ENCODE peak calls at places on chromosomes 16 and 17, in eight cellular contexts. One of them, this sample, is unnamed.

GRCh38 chr16:70749681-70750601 is 51.0 kb downstream of the VAC14 start:
- DNase-seq in NCI-H2081: no peak
- DNase-seq in endodermal cell: peak
- DNase-seq in posterior cingulate gyrus: no peak
- DNase-seq in HTR-8/SVneo: no peak
- DNase-seq in heart right ventricle: peak
- DNase-seq in EL: no peak
- DNase-seq in MV-4-11: no peak
- DNase-seq in this sample: no peak

GRCh38 chr17:27354051-27354490 is 60.2 kb downstream of the WSB1 start:
- DNase-seq in NCI-H2081: no peak
- DNase-seq in endodermal cell: no peak
- DNase-seq in posterior cingulate gyrus: no peak
- DNase-seq in HTR-8/SVneo: no peak
- DNase-seq in heart right ventricle: no peak
- DNase-seq in EL: no peak
- DNase-seq in MV-4-11: no peak
- DNase-seq in this sample: no peak

GRCh38 chr16:14420721-14421488 is 209.2 kb downstream of the PARN start:
- DNase-seq in NCI-H2081: no peak
- DNase-seq in endodermal cell: no peak
- DNase-seq in posterior cingulate gyrus: no peak
- DNase-seq in HTR-8/SVneo: no peak
- DNase-seq in heart right ventricle: no peak
- DNase-seq in EL: no peak
- DNase-seq in MV-4-11: peak
- DNase-seq in this sample: no peak

GRCh38 chr17:36939059-36939943 is 2.0 kb downstream of the LHX1 start:
- DNase-seq in NCI-H2081: no peak
- DNase-seq in endodermal cell: peak
- DNase-seq in posterior cingulate gyrus: no peak
- DNase-seq in HTR-8/SVneo: no peak
- DNase-seq in heart right ventricle: no peak
- DNase-seq in EL: no peak
- DNase-seq in MV-4-11: no peak
- DNase-seq in this sample: no peak

GRCh38 chr17:60641810-60642220 is 35.8 kb upstream of the BCAS3 start:
- DNase-seq in NCI-H2081: peak
- DNase-seq in endodermal cell: peak
- DNase-seq in posterior cingulate gyrus: peak
- DNase-seq in HTR-8/SVneo: peak
- DNase-seq in heart right ventricle: peak
- DNase-seq in EL: peak
- DNase-seq in MV-4-11: peak
- DNase-seq in this sample: peak

GRCh38 chr16:57029161-57030160 is 40.1 kb downstream of the NLRC5 start:
- DNase-seq in NCI-H2081: no peak
- DNase-seq in endodermal cell: no peak
- DNase-seq in posterior cingulate gyrus: no peak
- DNase-seq in HTR-8/SVneo: peak
- DNase-seq in heart right ventricle: no peak
- DNase-seq in EL: peak
- DNase-seq in MV-4-11: no peak
- DNase-seq in this sample: no peak

GRCh38 chr16:86772671-86773338 is 194.5 kb downstream of the FOXL1 start:
- DNase-seq in NCI-H2081: no peak
- DNase-seq in endodermal cell: no peak
- DNase-seq in posterior cingulate gyrus: no peak
- DNase-seq in HTR-8/SVneo: peak
- DNase-seq in heart right ventricle: no peak
- DNase-seq in EL: peak
- DNase-seq in MV-4-11: no peak
- DNase-seq in this sample: no peak

GRCh38 chr16:84553873-84554399 is 49.5 kb upstream of the MEAK7 start:
- DNase-seq in NCI-H2081: no peak
- DNase-seq in endodermal cell: no peak
- DNase-seq in posterior cingulate gyrus: no peak
- DNase-seq in HTR-8/SVneo: no peak
- DNase-seq in heart right ventricle: no peak
- DNase-seq in EL: no peak
- DNase-seq in MV-4-11: peak
- DNase-seq in this sample: no peak

GRCh38 chr16:69554495-69554894 is 11.3 kb upstream of the NFAT5 start:
- DNase-seq in NCI-H2081: no peak
- DNase-seq in endodermal cell: no peak
- DNase-seq in posterior cingulate gyrus: no peak
- DNase-seq in HTR-8/SVneo: no peak
- DNase-seq in heart right ventricle: no peak
- DNase-seq in EL: no peak
- DNase-seq in MV-4-11: peak
- DNase-seq in this sample: no peak

GRCh38 chr16:30567160-30567990 is 4.1 kb downstream of the ZNF688 start:
- DNase-seq in NCI-H2081: no peak
- DNase-seq in endodermal cell: no peak
- DNase-seq in posterior cingulate gyrus: no peak
- DNase-seq in HTR-8/SVneo: no peak
- DNase-seq in heart right ventricle: no peak
- DNase-seq in EL: no peak
- DNase-seq in MV-4-11: no peak
- DNase-seq in this sample: no peak

GRCh38 chr17:59154335-59154720 is 658 bp downstream of the SKA2 start:
- DNase-seq in NCI-H2081: peak
- DNase-seq in endodermal cell: peak
- DNase-seq in posterior cingulate gyrus: peak
- DNase-seq in HTR-8/SVneo: peak
- DNase-seq in heart right ventricle: peak
- DNase-seq in EL: peak
- DNase-seq in MV-4-11: no peak
- DNase-seq in this sample: peak

GRCh38 chr17:67469208-67469980 is 92.3 kb downstream of the PITPNC1 start:
- DNase-seq in NCI-H2081: no peak
- DNase-seq in endodermal cell: peak
- DNase-seq in posterior cingulate gyrus: no peak
- DNase-seq in HTR-8/SVneo: no peak
- DNase-seq in heart right ventricle: no peak
- DNase-seq in EL: no peak
- DNase-seq in MV-4-11: peak
- DNase-seq in this sample: peak

GRCh38 chr17:82845163-82845807 is 5.5 kb upstream of the ZNF750 start:
- DNase-seq in NCI-H2081: no peak
- DNase-seq in endodermal cell: no peak
- DNase-seq in posterior cingulate gyrus: no peak
- DNase-seq in HTR-8/SVneo: no peak
- DNase-seq in heart right ventricle: peak
- DNase-seq in EL: no peak
- DNase-seq in MV-4-11: no peak
- DNase-seq in this sample: no peak

GRCh38 chr16:89548344-89549006 is 12.0 kb upstream of the RPL13 start:
- DNase-seq in NCI-H2081: no peak
- DNase-seq in endodermal cell: no peak
- DNase-seq in posterior cingulate gyrus: no peak
- DNase-seq in HTR-8/SVneo: no peak
- DNase-seq in heart right ventricle: no peak
- DNase-seq in EL: no peak
- DNase-seq in MV-4-11: no peak
- DNase-seq in this sample: no peak

GRCh38 chr16:73743665-73744496 is 552.7 kb upstream of the PSMD7 start:
- DNase-seq in NCI-H2081: no peak
- DNase-seq in endodermal cell: peak
- DNase-seq in posterior cingulate gyrus: peak
- DNase-seq in HTR-8/SVneo: no peak
- DNase-seq in heart right ventricle: no peak
- DNase-seq in EL: no peak
- DNase-seq in MV-4-11: no peak
- DNase-seq in this sample: no peak

GRCh38 chr16:47612711-47613110 is 151.6 kb downstream of the PHKB start:
- DNase-seq in NCI-H2081: no peak
- DNase-seq in endodermal cell: no peak
- DNase-seq in posterior cingulate gyrus: no peak
- DNase-seq in HTR-8/SVneo: peak
- DNase-seq in heart right ventricle: no peak
- DNase-seq in EL: no peak
- DNase-seq in MV-4-11: no peak
- DNase-seq in this sample: no peak

GRCh38 chr17:75855310-75856061 is at the start of gene WBP2:
- DNase-seq in NCI-H2081: peak
- DNase-seq in endodermal cell: peak
- DNase-seq in posterior cingulate gyrus: peak
- DNase-seq in HTR-8/SVneo: peak
- DNase-seq in heart right ventricle: peak
- DNase-seq in EL: peak
- DNase-seq in MV-4-11: peak
- DNase-seq in this sample: peak

GRCh38 chr16:67148656-67149275 is 2.0 kb downstream of the B3GNT9 start:
- DNase-seq in NCI-H2081: no peak
- DNase-seq in endodermal cell: no peak
- DNase-seq in posterior cingulate gyrus: no peak
- DNase-seq in HTR-8/SVneo: no peak
- DNase-seq in heart right ventricle: no peak
- DNase-seq in EL: no peak
- DNase-seq in MV-4-11: no peak
- DNase-seq in this sample: no peak

GRCh38 chr16:25037221-25037620 is 22.1 kb upstream of the ARHGAP17 start:
- DNase-seq in NCI-H2081: no peak
- DNase-seq in endodermal cell: no peak
- DNase-seq in posterior cingulate gyrus: no peak
- DNase-seq in HTR-8/SVneo: no peak
- DNase-seq in heart right ventricle: no peak
- DNase-seq in EL: no peak
- DNase-seq in MV-4-11: no peak
- DNase-seq in this sample: no peak

GRCh38 chr16:4071686-4072561 is 44.3 kb downstream of the ADCY9 start:
- DNase-seq in NCI-H2081: no peak
- DNase-seq in endodermal cell: no peak
- DNase-seq in posterior cingulate gyrus: no peak
- DNase-seq in HTR-8/SVneo: no peak
- DNase-seq in heart right ventricle: no peak
- DNase-seq in EL: no peak
- DNase-seq in MV-4-11: peak
- DNase-seq in this sample: no peak